ENCODE peak calls at places on chromosomes 16 and 17, in nine cellular contexts. D is breast epithelium, B is Panc1, Z is H1, Y is prostate gland, V is HCT116, M is sigmoid colon, J is upper lobe of left lung, I is transverse colon. A is an unnamed sample.
A peak's percentile ranks its signal among the peaks of the same experiment; 100 is the strongest.

GRCh38 chr16:22659933-22660332 is 149.2 kb downstream of the NPIPB5 start:
- DNase-seq in Z (no peak), M (no peak), J (no peak), I (peak; percentile 32), D (no peak), B (no peak), V (no peak), Y (peak; percentile 17), A (no peak)

GRCh38 chr16:15682105-15682570 is 32.1 kb downstream of the NDE1 start:
- DNase-seq in Z (no peak), B (peak; percentile 86), D (no peak), V (peak; percentile 33), I (peak; percentile 21), M (no peak), Y (no peak), J (peak; percentile 62), A (no peak)

GRCh38 chr17:55124730-55125129 is 140.0 kb upstream of the HLF start:
- DNase-seq in D (no peak), I (peak; percentile 57), J (no peak), Y (no peak), V (no peak), M (no peak), Z (no peak), B (no peak), A (no peak)

GRCh38 chr17:76911299-76912007 is 43.2 kb downstream of the MGAT5B start:
- DNase-seq in B (no peak), Z (no peak), V (no peak), J (no peak), I (no peak), M (no peak), D (no peak), Y (no peak), A (no peak)

GRCh38 chr17:36846410-36847292 is 90.6 kb upstream of the LHX1 start:
- DNase-seq in J (no peak), V (no peak), D (no peak), Y (no peak), M (no peak), B (no peak), Z (no peak), I (no peak), A (no peak)

GRCh38 chr16:77496934-77497333 is 62.1 kb upstream of the ADAMTS18 start:
- DNase-seq in V (no peak), I (no peak), Y (no peak), B (no peak), Z (no peak), D (no peak), J (no peak), M (no peak), A (no peak)

GRCh38 chr16:23952128-23953041 is 116.6 kb downstream of the PRKCB start:
- DNase-seq in B (no peak), Z (no peak), Y (no peak), J (peak; percentile 50), M (no peak), D (no peak), V (no peak), I (no peak), A (no peak)

GRCh38 chr17:57739402-57740224 is 5.5 kb downstream of the CCDC182 start:
- DNase-seq in J (no peak), Y (no peak), D (no peak), Z (no peak), M (no peak), V (peak; percentile 61), B (peak; percentile 13), I (no peak), A (no peak)

GRCh38 chr17:70597774-70598173 is 428.4 kb downstream of the KCNJ2 start:
- DNase-seq in Y (no peak), I (no peak), J (no peak), B (no peak), Z (no peak), D (no peak), M (no peak), V (no peak), A (no peak)

GRCh38 chr17:45319239-45319703 is 2.5 kb upstream of the MAP3K14 start:
- DNase-seq in D (no peak), Z (no peak), V (peak; percentile 64), J (peak; percentile 54), I (no peak), B (peak; percentile 57), Y (peak; percentile 51), M (no peak), A (no peak)

DNA sequence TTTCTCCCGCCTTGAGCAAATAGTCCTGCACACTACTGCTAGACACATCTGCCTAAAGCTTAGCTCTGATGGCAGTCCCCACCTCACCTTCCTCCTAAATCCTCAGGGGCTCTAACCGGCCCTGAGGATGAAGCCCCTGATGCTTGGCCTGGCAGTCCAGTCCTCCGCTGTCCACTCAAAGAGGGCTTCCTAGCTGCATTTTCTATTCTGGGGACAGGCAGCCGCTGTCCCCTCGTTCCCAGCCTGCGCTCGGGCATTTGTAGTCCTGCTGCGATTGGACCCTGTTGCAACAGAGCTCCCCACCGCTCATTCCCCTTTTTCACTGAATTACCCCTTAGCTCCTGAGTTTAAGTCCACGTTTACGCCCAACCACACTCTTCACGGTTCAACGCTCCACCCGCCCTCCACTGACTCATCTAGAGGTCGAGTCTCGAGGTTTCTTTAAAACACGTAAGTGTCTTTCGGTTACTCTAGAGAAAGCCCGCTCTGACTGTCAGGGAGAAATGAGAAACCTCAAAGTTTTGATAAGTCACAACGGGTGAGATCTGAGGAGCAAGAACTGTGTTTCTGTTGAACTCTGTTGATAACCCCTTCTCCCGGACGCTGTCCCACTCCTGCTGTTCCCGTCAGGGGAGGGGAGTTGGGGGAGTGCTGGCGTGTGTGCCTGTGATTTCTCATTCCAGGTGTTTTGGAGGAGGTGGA is 4.5 kb downstream of the CCR7 start:
- DNase-seq in J (no peak), V (no peak), Y (no peak), B (no peak), I (no peak), M (no peak), Z (no peak), D (no peak), A (peak; percentile 67)
- TF ChIP-seq POLR2AphosphoS5 in J (no peak), V (peak; percentile 7), Y (no peak), B (no peak), I (no peak), M (no peak), Z (no peak), D (no peak), A (no peak)

GRCh38 chr16:369866-370436 is 387 bp downstream of the MRPL28 start:
- DNase-seq in J (no peak), Y (no peak), V (no peak), M (peak; percentile 68), Z (no peak), D (no peak), B (no peak), I (no peak), A (peak; percentile 63)

GRCh38 chr16:370980-371728 is 816 bp upstream of the MRPL28 start:
- DNase-seq in Y (no peak), J (no peak), Z (no peak), I (peak; percentile 52), D (no peak), V (no peak), B (no peak), M (peak; percentile 70), A (peak; percentile 78)

GRCh38 chr16:369275-369865 is 968 bp downstream of the MRPL28 start:
- DNase-seq in M (no peak), I (no peak), Y (no peak), D (no peak), B (no peak), V (no peak), J (no peak), Z (no peak), A (no peak)

GRCh38 chr16:371729-372521 is 1.6 kb upstream of the MRPL28 start:
- DNase-seq in I (no peak), V (no peak), Y (no peak), B (no peak), Z (no peak), M (peak; percentile 66), D (no peak), J (no peak), A (peak; percentile 62)

DNA sequence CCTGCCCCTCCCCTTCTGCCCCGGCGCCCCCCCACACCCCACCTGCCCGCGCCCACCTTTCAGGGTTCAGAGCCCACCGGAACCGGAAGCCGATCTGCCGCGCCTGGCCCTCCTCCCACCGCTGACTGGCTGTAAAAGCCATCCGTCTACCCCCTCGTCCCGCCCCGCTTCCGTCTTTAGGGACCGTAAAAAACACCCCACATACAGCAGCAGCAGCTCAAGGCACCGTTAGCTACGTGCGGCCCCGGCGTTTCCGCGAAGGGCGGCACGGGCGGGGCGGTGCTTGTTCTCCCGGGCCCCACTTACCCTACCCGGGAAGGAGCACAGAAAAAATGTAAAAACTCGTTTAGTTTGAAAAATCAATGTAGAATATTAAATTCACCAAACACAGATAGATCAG is at the start of gene MRPL28:
- DNase-seq in Y (peak; percentile 93), B (peak; percentile 82), J (peak; percentile 96), Z (peak; percentile 89), I (peak; percentile 97), V (peak; percentile 72), M (peak; percentile 98), D (peak; percentile 90), A (peak; percentile 98)
- TF ChIP-seq POLR2AphosphoS5 in Y (peak; percentile 94), B (peak; percentile 93), J (peak; percentile 82), Z (no peak), I (peak; percentile 69), V (peak; percentile 50), M (peak; percentile 44), D (peak; percentile 29), A (no peak)

GRCh38 chr17:7394452-7395191 is at the start of gene PLSCR3:
- DNase-seq in I (peak; percentile 90), J (peak; percentile 88), Y (peak; percentile 80), B (no peak), M (peak; percentile 93), V (no peak), D (peak; percentile 80), Z (no peak), A (peak; percentile 90)
- TF ChIP-seq POLR2AphosphoS5 in I (peak; percentile 94), J (peak; percentile 70), Y (peak; percentile 71), B (peak; percentile 69), M (peak; percentile 98), V (peak; percentile 92), D (peak; percentile 86), Z (no peak), A (no peak)

GRCh38 chr17:32491371-32492280 is 4.8 kb downstream of the CDK5R1 start:
- DNase-seq in Z (no peak), D (no peak), B (no peak), I (no peak), Y (no peak), M (no peak), J (no peak), V (no peak), A (peak; percentile 24)
- TF ChIP-seq POLR2AphosphoS5 in Z (no peak), D (no peak), B (no peak), I (no peak), Y (no peak), M (no peak), J (no peak), V (no peak), A (no peak)

A was measured in suprapubic skin.